ENCODE peak calls at places on chromosomes 13 and 19, in four cellular contexts. O is neuronal stem cell, D is Caco-2, V is transverse colon. H is an unnamed sample.

GRCh38 chr19:50020481-50020880 is 4.7 kb downstream of the VRK3 start:
- DNase-seq in O (no peak), D (no peak), V (no peak), H (no peak)

GRCh38 chr19:57620673-57621348 is 6.8 kb downstream of the ZNF134 start:
- DNase-seq in O (no peak), D (no peak), V (no peak), H (no peak)

GRCh38 chr13:104953588-104953987 is 1581.9 kb downstream of the EFNB2 start:
- DNase-seq in O (no peak), D (no peak), V (no peak), H (no peak)

GRCh38 chr13:65353951-65354350 is 1876.2 kb downstream of the PCDH9 start:
- DNase-seq in O (no peak), D (no peak), V (no peak), H (no peak)

GRCh38 chr13:99344610-99345208 is 37.5 kb upstream of the GPR183 start:
- DNase-seq in O (no peak), D (no peak), V (no peak), H (no peak)

GRCh38 chr13:74134777-74135305 is 637 bp upstream of the KLF12 start:
- DNase-seq in O (no peak), D (peak; percentile 46), V (peak; percentile 75), H (peak; percentile 70)

GRCh38 chr19:292951-293350 is 1.7 kb upstream of the PLPP2 start:
- DNase-seq in O (no peak), D (no peak), V (no peak), H (no peak)

GRCh38 chr19:49231389-49231788 is 73.8 kb downstream of the TRPM4 start:
- DNase-seq in O (no peak), D (no peak), V (no peak), H (no peak)

GRCh38 chr19:5048727-5049553 is 80.0 kb downstream of the KDM4B start:
- DNase-seq in O (no peak), D (no peak), V (peak; percentile 55), H (peak; percentile 77)

GRCh38 chr19:35495107-35496064 is 5.1 kb upstream of the KRTDAP start:
- DNase-seq in O (peak; percentile 51), D (peak; percentile 72), V (peak; percentile 59), H (peak; percentile 42)

GRCh38 chr13:35804901-35805300 is 326.3 kb downstream of the DCLK1 start:
- DNase-seq in O (no peak), D (no peak), V (no peak), H (no peak)

GRCh38 chr19:21569497-21569870 is 64.1 kb downstream of the ZNF429 start:
- DNase-seq in O (no peak), D (no peak), V (peak; percentile 32), H (peak; percentile 57)

GRCh38 chr19:5434970-5435641 is 20.1 kb upstream of the ZNRF4 start:
- DNase-seq in O (no peak), D (no peak), V (no peak), H (no peak)

GRCh38 chr19:36876993-36877938 is 26.6 kb downstream of the ZNF345 start:
- DNase-seq in O (no peak), D (no peak), V (no peak), H (no peak)

GRCh38 chr19:13909430-13909829 is 3.4 kb downstream of the CC2D1A start:
- DNase-seq in O (no peak), D (no peak), V (peak; percentile 76), H (peak; percentile 76)

GRCh38 chr13:62014299-62014698 is 598.6 kb upstream of the PCDH20 start:
- DNase-seq in O (no peak), D (no peak), V (no peak), H (no peak)

GRCh38 chr19:4089400-4089908 is 22.8 kb upstream of the ZBTB7A start:
- DNase-seq in O (no peak), D (no peak), V (peak; percentile 39), H (peak; percentile 36)

GRCh38 chr13:49627831-49628652 is at the start of gene ARL11:
- DNase-seq in O (no peak), D (peak; percentile 53), V (peak; percentile 80), H (peak; percentile 79)

GRCh38 chr19:36032251-36033104 is at the start of gene CLIP3:
- DNase-seq in O (peak; percentile 75), D (no peak), V (peak; percentile 45), H (peak; percentile 32)

GRCh38 chr13:97000295-97000925 is 6.1 kb upstream of the OXGR1 start:
- DNase-seq in O (no peak), D (no peak), V (no peak), H (no peak)

GRCh38 chr19:52542984-52543664 is 15.7 kb downstream of the ZNF808 start:
- DNase-seq in O (no peak), D (no peak), V (no peak), H (no peak)

GRCh38 chr13:36710396-36710795 is 36.6 kb downstream of the SERTM1 start:
- DNase-seq in O (no peak), D (no peak), V (no peak), H (no peak)

GRCh38 chr13:102395174-102395573 is 6.7 kb downstream of the FGF14 start:
- DNase-seq in O (no peak), D (no peak), V (no peak), H (no peak)

GRCh38 chr13:28052945-28053344 is 47.4 kb downstream of the FLT3 start:
- DNase-seq in O (no peak), D (no peak), V (no peak), H (no peak)
- H3K4me1 ChIP-seq in O (no peaks in the 10 kb centered on the region), D (peaks cover 6% of the 10 kb centered on the region), V (no peaks in the 10 kb centered on the region), H (no peaks in the 10 kb centered on the region)

GRCh38 chr19:1942078-1942933 is 1.3 kb downstream of the CSNK1G2 start:
- DNase-seq in O (peak; percentile 81), D (peak; percentile 72), V (peak; percentile 86), H (peak; percentile 83)

GRCh38 chr19:1941146-1942077 is at the start of gene CSNK1G2:
- DNase-seq in O (no peak), D (no peak), V (peak; percentile 30), H (no peak)

GRCh38 chr19:1943661-1944087 is 2.7 kb downstream of the CSNK1G2 start:
- DNase-seq in O (no peak), D (no peak), V (no peak), H (no peak)

GRCh38 chr19:1944088-1944915 is 3.3 kb downstream of the CSNK1G2 start:
- DNase-seq in O (no peak), D (no peak), V (peak; percentile 39), H (no peak)

GRCh38 chr19:1942934-1943555 is 2.1 kb downstream of the CSNK1G2 start:
- DNase-seq in O (no peak), D (no peak), V (no peak), H (no peak)
- H3K4me3 ChIP-seq in O (peak overlapping the region; percentile 96), D (peak overlapping the region; percentile 96), V (peak overlapping the region; percentile 72), H (peak overlapping the region; percentile 61)

DNA sequence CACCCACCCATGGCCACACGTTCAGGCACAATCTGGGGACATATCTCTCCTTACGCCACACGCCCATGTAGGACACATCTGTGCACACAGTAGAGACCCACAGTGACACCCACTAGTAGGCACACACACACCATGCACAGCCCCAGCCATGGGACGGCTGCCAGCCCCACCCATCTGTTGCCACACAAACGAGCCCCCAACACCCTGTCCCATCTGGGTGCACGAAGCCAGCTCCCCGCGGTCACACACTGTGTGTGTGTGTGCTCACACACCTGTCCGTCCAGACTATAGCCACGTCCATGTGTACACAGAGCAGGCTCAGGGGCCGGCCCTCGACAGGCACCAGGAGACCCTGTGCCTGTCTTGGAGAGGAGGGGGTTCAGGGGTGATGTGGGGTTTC is 10.6 kb downstream of the ERFL start:
- DNase-seq in O (no peak), D (no peak), V (no peak), H (no peak)
- H3K27me3 ChIP-seq in O (peaks cover 35% of the 10 kb centered on the region), D (no peaks in the 10 kb centered on the region), V (peaks cover 71% of the 10 kb centered on the region), H (peaks cover 30% of the 10 kb centered on the region)

DNA sequence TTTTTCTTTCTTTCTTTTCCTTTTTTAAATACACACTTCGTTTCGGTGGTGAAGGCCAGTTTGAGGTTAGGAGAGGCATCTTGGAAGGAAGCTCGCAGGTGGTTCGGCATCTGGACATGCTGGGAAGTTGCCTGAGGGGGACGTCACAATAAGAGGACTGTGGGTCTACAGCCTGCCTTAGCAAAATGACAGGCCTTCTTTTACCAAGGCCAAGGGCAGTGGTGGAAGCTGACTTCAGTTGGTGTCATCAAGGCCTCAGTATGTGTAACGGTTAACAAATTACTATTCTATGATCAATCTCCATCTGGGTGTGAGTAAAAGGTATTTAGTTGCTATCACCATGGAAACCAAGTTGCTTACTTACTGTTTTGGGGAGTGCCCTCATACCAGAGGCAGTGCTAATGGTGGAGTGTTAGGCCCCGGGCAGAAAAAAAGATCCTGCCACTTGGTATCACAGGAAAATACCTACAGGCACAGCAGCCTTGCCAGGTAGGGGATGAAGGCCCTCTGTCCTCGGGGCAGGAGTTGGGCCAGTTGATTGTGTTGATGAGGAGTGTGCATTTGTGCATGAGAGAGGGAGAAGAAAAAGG is 10.3 kb downstream of the ACTN4 start:
- DNase-seq in O (no peak), D (no peak), V (no peak), H (no peak)
- H3K4me1 ChIP-seq in O (peaks cover 39% of the 10 kb centered on the region), D (peaks cover 100% of the 10 kb centered on the region), V (peaks cover 100% of the 10 kb centered on the region), H (peaks cover 53% of the 10 kb centered on the region)

GRCh38 chr19:3034194-3034844 is 5.2 kb upstream of the TLE2 start:
- DNase-seq in O (no peak), D (peak; percentile 66), V (no peak), H (no peak)

GRCh38 chr19:3036119-3036794 is 7.2 kb upstream of the TLE2 start:
- DNase-seq in O (peak; percentile 95), D (peak; percentile 95), V (peak; percentile 96), H (peak; percentile 94)

GRCh38 chr19:3033595-3034193 is 4.6 kb upstream of the TLE2 start:
- DNase-seq in O (no peak), D (no peak), V (no peak), H (no peak)

GRCh38 chr19:3035542-3036118 is 6.5 kb upstream of the TLE2 start:
- DNase-seq in O (peak; percentile 99), D (peak; percentile 99), V (peak; percentile 98), H (peak; percentile 99)

GRCh38 chr19:3034845-3035541 is 5.9 kb upstream of the TLE2 start:
- DNase-seq in O (no peak), D (peak; percentile 54), V (peak; percentile 64), H (no peak)
- H3K4me3 ChIP-seq in O (peak overlapping the region; percentile 33), D (peak overlapping the region; percentile 46), V (peak overlapping the region; percentile 62), H (peak overlapping the region; percentile 54)

DNA sequence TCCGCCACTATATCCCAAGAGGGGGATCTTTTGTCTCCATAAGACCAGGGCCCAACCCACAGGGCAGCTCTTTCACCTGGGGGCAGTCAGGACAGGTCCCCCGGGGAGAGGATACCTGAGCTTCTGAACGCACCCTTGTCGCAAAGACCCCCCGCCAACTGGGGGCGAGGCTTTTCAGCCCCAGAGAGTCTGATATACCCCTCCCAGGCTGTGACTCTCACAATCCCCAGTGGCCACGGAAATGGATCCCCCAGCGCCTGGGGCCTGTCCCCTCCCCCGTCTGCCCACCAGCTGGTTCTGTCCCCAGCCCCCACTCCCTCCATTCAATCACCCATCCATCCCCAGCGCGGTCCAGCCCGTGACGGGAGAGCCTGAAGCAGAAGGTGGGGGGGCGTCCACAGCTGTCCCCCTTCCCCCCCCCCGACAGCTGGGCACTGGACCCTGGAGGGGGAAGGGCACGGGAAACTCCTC is 858 bp downstream of the DOCK6 start:
- DNase-seq in O (no peak), D (no peak), V (no peak), H (no peak)
- H3K27me3 ChIP-seq in O (no peaks in the 10 kb centered on the region), D (no peaks in the 10 kb centered on the region), V (no peaks in the 10 kb centered on the region), H (no peaks in the 10 kb centered on the region)